ENCODE peak calls at places on chromosomes 7 and 10, in five cellular contexts. K is OCI-LY7, M is H9, Q is esophagus muscularis mucosa, R is endodermal cell. O is an unnamed sample.

GRCh38 chr7:88614736-88615135 is 144.8 kb upstream of the ZNF804B start:
- DNase-seq in K (no peak), M (no peak), Q (no peak), R (no peak), O (no peak)

GRCh38 chr7:155869784-155870076 is 57.5 kb upstream of the SHH start:
- DNase-seq in K (no peak), M (peak; percentile 7), Q (no peak), R (peak; percentile 11), O (no peak)

GRCh38 chr10:87867453-87867852 is 4.0 kb downstream of the PTEN start:
- DNase-seq in K (no peak), M (no peak), Q (no peak), R (no peak), O (no peak)

GRCh38 chr7:130490888-130491771 is 755 bp upstream of the MEST start:
- DNase-seq in K (no peak), M (peak; percentile 55), Q (peak; percentile 57), R (peak; percentile 81), O (peak; percentile 84)

GRCh38 chr10:112141297-112141696 is 42.3 kb downstream of the GPAM start:
- DNase-seq in K (no peak), M (no peak), Q (no peak), R (no peak), O (no peak)

GRCh38 chr7:24821045-24821853 is 64.0 kb upstream of the GSDME start:
- DNase-seq in K (peak; percentile 96), M (no peak), Q (no peak), R (no peak), O (peak; percentile 78)

GRCh38 chr10:102347236-102347828 is 48.2 kb upstream of the NFKB2 start:
- DNase-seq in K (peak; percentile 15), M (peak; percentile 70), Q (no peak), R (peak; percentile 87), O (no peak)

GRCh38 chr7:155979566-155979965 is 167.3 kb upstream of the SHH start:
- DNase-seq in K (no peak), M (no peak), Q (no peak), R (peak; percentile 3), O (peak; percentile 28)

GRCh38 chr10:131513445-131513844 is 201.9 kb upstream of the TCERG1L start:
- DNase-seq in K (no peak), M (no peak), Q (no peak), R (no peak), O (no peak)

GRCh38 chr7:101302641-101303101 is 18.9 kb downstream of the IFT22 start:
- DNase-seq in K (no peak), M (peak; percentile 89), Q (no peak), R (peak; percentile 91), O (peak; percentile 65)

GRCh38 chr10:69845574-69846251 is 44.0 kb downstream of the COL13A1 start:
- DNase-seq in K (peak; percentile 12), M (no peak), Q (no peak), R (no peak), O (no peak)

GRCh38 chr7:13165854-13166253 is 478.4 kb downstream of the ARL4A start:
- DNase-seq in K (no peak), M (no peak), Q (no peak), R (no peak), O (no peak)

GRCh38 chr7:112572669-112573301 is 92.0 kb downstream of the LSMEM1 start:
- DNase-seq in K (peak; percentile 67), M (no peak), Q (no peak), R (no peak), O (no peak)

GRCh38 chr10:23171232-23171876 is 20.8 kb upstream of the PTF1A start:
- DNase-seq in K (no peak), M (peak; percentile 65), Q (no peak), R (peak; percentile 91), O (no peak)

GRCh38 chr7:83987764-83988163 is 206.8 kb downstream of the SEMA3A start:
- DNase-seq in K (no peak), M (no peak), Q (no peak), R (no peak), O (no peak)

GRCh38 chr10:88932539-88933256 is 19.9 kb downstream of the ACTA2 start:
- DNase-seq in K (peak; percentile 85), M (peak; percentile 73), Q (no peak), R (peak; percentile 76), O (no peak)

GRCh38 chr7:35593896-35594295 is 101.0 kb downstream of the HERPUD2 start:
- DNase-seq in K (peak; percentile 28), M (peak; percentile 76), Q (no peak), R (peak; percentile 89), O (no peak)

GRCh38 chr7:111516612-111517011 is 45.7 kb downstream of the IMMP2L start:
- DNase-seq in K (no peak), M (no peak), Q (no peak), R (no peak), O (no peak)

GRCh38 chr7:159197066-159197975 is 52.7 kb upstream of the VIPR2 start:
- DNase-seq in K (peak; percentile 11), M (peak; percentile 80), Q (peak; percentile 83), R (peak; percentile 75), O (no peak)

GRCh38 chr10:101839421-101840063 is 4.1 kb downstream of the KCNIP2 start:
- DNase-seq in K (no peak), M (peak; percentile 76), Q (no peak), R (peak; percentile 83), O (peak; percentile 94)

GRCh38 chr7:141665208-141666035 is 36.5 kb downstream of the DENND11 start:
- DNase-seq in K (no peak), M (no peak), Q (no peak), R (no peak), O (no peak)

GRCh38 chr7:4841836-4842235 is 20.0 kb downstream of the PAPOLB start:
- DNase-seq in K (no peak), M (no peak), Q (no peak), R (no peak), O (no peak)

GRCh38 chr7:4842302-4843064 is 19.3 kb downstream of the PAPOLB start:
- DNase-seq in K (no peak), M (no peak), Q (no peak), R (peak; percentile 35), O (no peak)

GRCh38 chr7:4841007-4841784 is 20.6 kb downstream of the PAPOLB start:
- DNase-seq in K (no peak), M (no peak), Q (no peak), R (no peak), O (no peak)

GRCh38 chr7:4849390-4849789 is 12.4 kb downstream of the PAPOLB start:
- DNase-seq in K (peak; percentile 31), M (no peak), Q (no peak), R (no peak), O (no peak)

DNA sequence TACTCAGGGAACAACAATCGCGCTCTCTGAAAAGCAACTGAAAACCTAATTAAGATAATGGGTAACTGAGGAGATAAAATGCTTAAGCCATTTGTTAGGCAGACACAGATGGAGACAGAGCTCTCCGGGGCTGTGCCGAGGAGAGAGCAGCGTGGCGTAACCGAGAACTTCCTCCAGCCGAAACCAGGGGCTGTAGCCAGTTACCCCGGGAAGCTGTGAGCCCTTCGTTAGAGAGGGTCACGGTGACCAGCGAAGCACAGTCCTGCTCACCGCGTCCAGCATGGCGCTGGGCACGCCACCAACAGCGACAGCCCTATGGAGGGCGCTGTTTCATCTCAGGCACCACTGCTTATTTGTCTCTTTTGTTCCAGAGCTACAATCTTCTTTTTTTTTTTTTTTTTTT is 16.1 kb downstream of the PAPOLB start:
- DNase-seq in K (no peak), M (peak; percentile 83), Q (no peak), R (peak; percentile 90), O (no peak)
- TF ChIP-seq CTCF in K (no peak), M (peak; percentile 81), Q (no peak), R (peak; percentile 86), O (no peak)

GRCh38 chr10:34364253-34365037 is 450.7 kb downstream of the PARD3 start:
- DNase-seq in K (no peak), M (no peak), Q (no peak), R (no peak), O (no peak)
- H3K27ac ChIP-seq in K (no peak overlapping the region), M (no peak overlapping the region), Q (no peak overlapping the region), R (no peak overlapping the region), O (no peak overlapping the region)

GRCh38 chr10:124496150-124496549 is 34.5 kb downstream of the LHPP start:
- DNase-seq in K (no peak), M (no peak), Q (no peak), R (no peak), O (no peak)

GRCh38 chr10:124495725-124496124 is 34.1 kb downstream of the LHPP start:
- DNase-seq in K (no peak), M (no peak), Q (no peak), R (no peak), O (no peak)

GRCh38 chr10:124497196-124497990 is 35.8 kb downstream of the LHPP start:
- DNase-seq in K (no peak), M (no peak), Q (no peak), R (no peak), O (no peak)

GRCh38 chr10:124496620-124497019 is 35.0 kb downstream of the LHPP start:
- DNase-seq in K (no peak), M (no peak), Q (no peak), R (no peak), O (no peak)

GRCh38 chr10:124498071-124498470 is 36.4 kb downstream of the LHPP start:
- DNase-seq in K (no peak), M (no peak), Q (no peak), R (no peak), O (no peak)
- H3K4me1 ChIP-seq in K (no peaks in the 10 kb centered on the region), M (no peaks in the 10 kb centered on the region), Q (no peaks in the 10 kb centered on the region), R (no peaks in the 10 kb centered on the region), O (no peaks in the 10 kb centered on the region)

GRCh38 chr7:107036535-107036934 is 8.0 kb upstream of the PRKAR2B start:
- DNase-seq in K (no peak), M (no peak), Q (no peak), R (no peak), O (no peak)
- TF ChIP-seq CTCF in K (no peak), M (no peak), Q (no peak), R (no peak), O (no peak)

DNA sequence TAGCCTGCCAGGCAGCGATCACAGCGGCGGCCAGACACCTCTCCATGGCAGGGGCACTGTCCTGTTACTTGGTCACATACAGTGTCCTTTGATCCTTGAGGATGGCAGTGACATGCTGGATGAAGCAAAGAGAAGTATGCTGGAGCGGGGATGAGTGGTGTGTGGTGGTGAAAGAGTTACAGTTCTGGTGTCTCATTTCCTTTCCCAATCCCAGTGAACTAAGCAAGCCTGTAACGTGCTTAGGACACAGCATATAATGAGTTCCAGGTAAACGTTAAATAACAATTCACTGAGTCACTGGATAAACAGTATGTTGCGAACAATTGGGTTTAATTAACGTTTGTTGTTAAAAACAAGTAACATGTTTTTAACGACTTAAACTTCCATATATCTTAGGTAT is 63.5 kb upstream of the LAMB1 start:
- DNase-seq in K (no peak), M (no peak), Q (no peak), R (no peak), O (no peak)
- H3K27ac ChIP-seq in K (no peak overlapping the region), M (no peak overlapping the region), Q (no peak overlapping the region), R (no peak overlapping the region), O (no peak overlapping the region)

DNA sequence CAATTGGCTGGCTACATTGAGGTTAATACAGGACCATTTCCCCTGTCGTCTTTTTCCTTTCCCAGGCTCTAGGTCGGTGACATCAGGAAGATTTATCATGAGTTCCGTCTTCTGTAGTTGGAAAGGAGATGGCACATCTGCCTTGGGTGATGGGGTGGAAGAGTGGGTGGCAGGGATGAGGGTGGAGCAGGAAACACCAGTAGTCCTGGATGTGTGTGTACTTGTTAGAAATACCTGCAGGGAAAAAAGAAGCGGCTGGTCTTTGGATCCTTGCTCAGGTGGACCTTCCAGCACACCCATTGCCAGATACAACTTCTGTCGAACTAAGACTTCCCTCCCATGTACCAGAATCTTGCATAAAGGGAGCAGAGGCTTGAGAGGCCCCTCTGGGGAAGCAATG is 516.9 kb upstream of the GALNT17 start:
- DNase-seq in K (no peak), M (no peak), Q (no peak), R (peak; percentile 39), O (no peak)
- H3K4me1 ChIP-seq in K (no peaks in the 10 kb centered on the region), M (peaks cover 4% of the 10 kb centered on the region), Q (peaks cover 18% of the 10 kb centered on the region), R (peaks cover 6% of the 10 kb centered on the region), O (peaks cover 4% of the 10 kb centered on the region)

O was measured in left lung.